ENCODE peak calls at places on chromosome 17, in ten cellular contexts. One of them, this sample, is unnamed.

GRCh38 chr17:78027121-78027520 is 68.6 kb downstream of the TNRC6C start:
- DNase-seq in epithelial cell of proximal tubule: no peak
- DNase-seq in skeletal muscle cell: no peak
- DNase-seq in cardiac muscle cell: no peak
- DNase-seq in NCI-H2171 treated with DMSO at 0.1 percent for 48 hours: no peak
- DNase-seq in neural crest cell: no peak
- DNase-seq in fibroblast of villous mesenchyme: no peak
- DNase-seq in renal cortical epithelial cell: no peak
- DNase-seq in HuH-7: no peak
- DNase-seq in H7: no peak
- DNase-seq in this sample: no peak

GRCh38 chr17:75693500-75694481 is 26.7 kb downstream of the SAP30BP start:
- DNase-seq in epithelial cell of proximal tubule: no peak
- DNase-seq in skeletal muscle cell: peak
- DNase-seq in cardiac muscle cell: peak
- DNase-seq in NCI-H2171 treated with DMSO at 0.1 percent for 48 hours: peak
- DNase-seq in neural crest cell: no peak
- DNase-seq in fibroblast of villous mesenchyme: peak
- DNase-seq in renal cortical epithelial cell: peak
- DNase-seq in HuH-7: no peak
- DNase-seq in H7: peak
- DNase-seq in this sample: peak

GRCh38 chr17:1947229-1947742 is 77.8 kb downstream of the RTN4RL1 start:
- DNase-seq in epithelial cell of proximal tubule: no peak
- DNase-seq in skeletal muscle cell: no peak
- DNase-seq in cardiac muscle cell: no peak
- DNase-seq in NCI-H2171 treated with DMSO at 0.1 percent for 48 hours: no peak
- DNase-seq in neural crest cell: no peak
- DNase-seq in fibroblast of villous mesenchyme: no peak
- DNase-seq in renal cortical epithelial cell: no peak
- DNase-seq in HuH-7: peak
- DNase-seq in H7: no peak
- DNase-seq in this sample: no peak

GRCh38 chr17:68425979-68426378 is 31.3 kb downstream of the WIPI1 start:
- DNase-seq in epithelial cell of proximal tubule: no peak
- DNase-seq in skeletal muscle cell: no peak
- DNase-seq in cardiac muscle cell: no peak
- DNase-seq in NCI-H2171 treated with DMSO at 0.1 percent for 48 hours: no peak
- DNase-seq in neural crest cell: no peak
- DNase-seq in fibroblast of villous mesenchyme: no peak
- DNase-seq in renal cortical epithelial cell: no peak
- DNase-seq in HuH-7: no peak
- DNase-seq in H7: no peak
- DNase-seq in this sample: no peak

GRCh38 chr17:1460233-1460632 is 4.2 kb upstream of the CRK start:
- DNase-seq in epithelial cell of proximal tubule: no peak
- DNase-seq in skeletal muscle cell: no peak
- DNase-seq in cardiac muscle cell: no peak
- DNase-seq in NCI-H2171 treated with DMSO at 0.1 percent for 48 hours: no peak
- DNase-seq in neural crest cell: no peak
- DNase-seq in fibroblast of villous mesenchyme: no peak
- DNase-seq in renal cortical epithelial cell: peak
- DNase-seq in HuH-7: no peak
- DNase-seq in H7: peak
- DNase-seq in this sample: peak

GRCh38 chr17:40561871-40562611 is 3.2 kb downstream of the CCR7 start:
- DNase-seq in epithelial cell of proximal tubule: no peak
- DNase-seq in skeletal muscle cell: no peak
- DNase-seq in cardiac muscle cell: no peak
- DNase-seq in NCI-H2171 treated with DMSO at 0.1 percent for 48 hours: no peak
- DNase-seq in neural crest cell: no peak
- DNase-seq in fibroblast of villous mesenchyme: no peak
- DNase-seq in renal cortical epithelial cell: no peak
- DNase-seq in HuH-7: no peak
- DNase-seq in H7: no peak
- DNase-seq in this sample: peak

GRCh38 chr17:19004601-19005441 is at the start of gene FAM83G:
- DNase-seq in epithelial cell of proximal tubule: no peak
- DNase-seq in skeletal muscle cell: no peak
- DNase-seq in cardiac muscle cell: peak
- DNase-seq in NCI-H2171 treated with DMSO at 0.1 percent for 48 hours: peak
- DNase-seq in neural crest cell: no peak
- DNase-seq in fibroblast of villous mesenchyme: peak
- DNase-seq in renal cortical epithelial cell: peak
- DNase-seq in HuH-7: peak
- DNase-seq in H7: peak
- DNase-seq in this sample: peak

GRCh38 chr17:56009795-56010715 is 143.2 kb upstream of the ANKFN1 start:
- DNase-seq in epithelial cell of proximal tubule: no peak
- DNase-seq in skeletal muscle cell: peak
- DNase-seq in cardiac muscle cell: no peak
- DNase-seq in NCI-H2171 treated with DMSO at 0.1 percent for 48 hours: peak
- DNase-seq in neural crest cell: no peak
- DNase-seq in fibroblast of villous mesenchyme: no peak
- DNase-seq in renal cortical epithelial cell: no peak
- DNase-seq in HuH-7: no peak
- DNase-seq in H7: no peak
- DNase-seq in this sample: peak

GRCh38 chr17:55273579-55274370 is 9.0 kb downstream of the HLF start:
- DNase-seq in epithelial cell of proximal tubule: peak
- DNase-seq in skeletal muscle cell: no peak
- DNase-seq in cardiac muscle cell: no peak
- DNase-seq in NCI-H2171 treated with DMSO at 0.1 percent for 48 hours: peak
- DNase-seq in neural crest cell: no peak
- DNase-seq in fibroblast of villous mesenchyme: no peak
- DNase-seq in renal cortical epithelial cell: peak
- DNase-seq in HuH-7: no peak
- DNase-seq in H7: no peak
- DNase-seq in this sample: no peak

GRCh38 chr17:66726846-66727245 is 108.1 kb upstream of the CACNG5 start:
- DNase-seq in epithelial cell of proximal tubule: no peak
- DNase-seq in skeletal muscle cell: no peak
- DNase-seq in cardiac muscle cell: no peak
- DNase-seq in NCI-H2171 treated with DMSO at 0.1 percent for 48 hours: no peak
- DNase-seq in neural crest cell: no peak
- DNase-seq in fibroblast of villous mesenchyme: no peak
- DNase-seq in renal cortical epithelial cell: no peak
- DNase-seq in HuH-7: no peak
- DNase-seq in H7: no peak
- DNase-seq in this sample: no peak

GRCh38 chr17:81328925-81329278 is 33.8 kb upstream of the SLC38A10 start:
- DNase-seq in epithelial cell of proximal tubule: no peak
- DNase-seq in skeletal muscle cell: no peak
- DNase-seq in cardiac muscle cell: no peak
- DNase-seq in NCI-H2171 treated with DMSO at 0.1 percent for 48 hours: no peak
- DNase-seq in neural crest cell: no peak
- DNase-seq in fibroblast of villous mesenchyme: peak
- DNase-seq in renal cortical epithelial cell: no peak
- DNase-seq in HuH-7: no peak
- DNase-seq in H7: peak
- DNase-seq in this sample: no peak

This sample was measured in HCEC 1CT.